ENCODE peak calls at places on chromosomes 2 and 18, in five cellular contexts. W, A, D, N and I are unnamed samples. For H3K4me1, the result is how much of the 10 kb centered on the place peaks cover.

GRCh38 chr2:46706264-46706983 is 209.2 kb downstream of the MCFD2 start:
- DNase-seq in W (peak), A (no peak), D (no peak), N (no peak), I (no peak)

GRCh38 chr2:50385361-50385760 is 646.6 kb downstream of the NRXN1 start:
- DNase-seq in W (no peak), A (no peak), D (no peak), N (no peak), I (no peak)

GRCh38 chr2:211611621-211612020 is 927.0 kb downstream of the ERBB4 start:
- DNase-seq in W (no peak), A (no peak), D (no peak), N (no peak), I (no peak)

GRCh38 chr18:37222383-37223378 is 342.9 kb downstream of the CELF4 start:
- DNase-seq in W (no peak), A (no peak), D (no peak), N (no peak), I (no peak)

GRCh38 chr2:47016172-47016913 is 100.7 kb upstream of the MCFD2 start:
- DNase-seq in W (peak), A (peak), D (peak), N (no peak), I (no peak)

GRCh38 chr2:231207734-231208133 is 9.3 kb downstream of the ARMC9 start:
- DNase-seq in W (no peak), A (no peak), D (no peak), N (no peak), I (no peak)

GRCh38 chr2:219297766-219298456 is 11.3 kb downstream of the PTPRN start:
- DNase-seq in W (no peak), A (peak), D (no peak), N (no peak), I (no peak)

GRCh38 chr2:232568161-232568560 is 17.7 kb downstream of the EIF4E2 start:
- DNase-seq in W (peak), A (peak), D (no peak), N (no peak), I (no peak)

GRCh38 chr2:168995744-168996143 is 35.4 kb downstream of the ABCB11 start:
- DNase-seq in W (no peak), A (no peak), D (no peak), N (no peak), I (no peak)

GRCh38 chr18:76679259-76679658 is 143.1 kb upstream of the ZNF236 start:
- DNase-seq in W (no peak), A (peak), D (peak), N (no peak), I (no peak)

GRCh38 chr2:40273623-40274236 is 178.2 kb downstream of the SLC8A1 start:
- DNase-seq in W (peak), A (no peak), D (no peak), N (no peak), I (no peak)

GRCh38 chr18:3257627-3258120 is 4.3 kb upstream of the MYL12B start:
- DNase-seq in W (no peak), A (no peak), D (no peak), N (no peak), I (no peak)
- H3K4me1 ChIP-seq in W (under half), A (under half), D (under half), N (under half), I (under half)

GRCh38 chr2:194700726-194701125 is 956.3 kb upstream of the SLC39A10 start:
- DNase-seq in W (no peak), A (no peak), D (no peak), N (no peak), I (no peak)

GRCh38 chr2:194705398-194705797 is 951.6 kb upstream of the SLC39A10 start:
- DNase-seq in W (no peak), A (no peak), D (no peak), N (no peak), I (no peak)

GRCh38 chr2:194706179-194706578 is 950.8 kb upstream of the SLC39A10 start:
- DNase-seq in W (no peak), A (no peak), D (no peak), N (no peak), I (no peak)
- H3K14ac ChIP-seq in W (no peak), A (no peak), D (no peak), N (no peak), I (no peak)

GRCh38 chr2:106068415-106068814 is 125.7 kb downstream of the UXS1 start:
- DNase-seq in W (no peak), A (no peak), D (no peak), N (no peak), I (no peak)
- H3K4me1 ChIP-seq in W (under half), A (under half), D (under half), N (under half), I (under half)

DNA sequence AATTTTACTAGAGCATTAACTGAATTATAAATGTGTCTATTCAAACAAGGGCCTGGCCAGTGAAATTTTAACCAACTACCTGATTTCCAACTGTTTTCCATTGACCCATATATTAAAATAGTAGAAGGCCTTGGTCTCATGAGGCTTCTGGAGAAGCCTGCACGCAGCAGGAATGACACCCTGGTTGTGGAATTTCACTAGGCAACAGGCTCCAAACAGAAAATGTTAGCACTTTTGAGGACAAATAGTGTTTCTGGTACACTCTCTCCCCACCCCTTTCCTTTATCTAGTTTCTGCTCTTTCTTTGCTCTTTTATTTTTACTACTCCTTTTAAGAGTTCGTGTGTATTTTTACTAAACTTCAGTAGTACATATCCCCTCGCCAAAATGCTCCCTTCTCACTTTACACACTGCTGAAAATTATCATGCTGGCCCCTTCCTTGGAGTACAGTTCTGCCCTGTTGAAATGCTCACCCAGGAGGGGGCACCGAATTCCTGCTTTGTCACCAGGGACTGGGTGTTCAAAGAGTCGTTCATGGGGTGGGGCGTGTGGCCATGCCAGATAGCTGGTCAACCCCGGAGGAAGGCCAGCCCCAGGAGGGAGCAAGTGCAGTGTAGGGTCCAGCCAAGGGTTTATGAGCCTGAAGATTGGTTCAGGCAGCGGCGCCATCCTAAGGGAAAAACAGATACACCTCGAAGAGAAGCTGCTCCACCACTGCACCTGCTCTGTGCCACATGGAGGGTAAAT is 22.1 kb upstream of the COL6A3 start:
- DNase-seq in W (peak), A (peak), D (no peak), N (no peak), I (no peak)
- H3K14ac ChIP-seq in W (peak), A (peak), D (no peak), N (no peak), I (no peak)

GRCh38 chr2:105932582-105932981 is 187.9 kb downstream of the NCK2 start:
- DNase-seq in W (no peak), A (no peak), D (no peak), N (no peak), I (no peak)
- H3K4me1 ChIP-seq in W (under half), A (under half), D (under half), N (under half), I (under half)

DNA sequence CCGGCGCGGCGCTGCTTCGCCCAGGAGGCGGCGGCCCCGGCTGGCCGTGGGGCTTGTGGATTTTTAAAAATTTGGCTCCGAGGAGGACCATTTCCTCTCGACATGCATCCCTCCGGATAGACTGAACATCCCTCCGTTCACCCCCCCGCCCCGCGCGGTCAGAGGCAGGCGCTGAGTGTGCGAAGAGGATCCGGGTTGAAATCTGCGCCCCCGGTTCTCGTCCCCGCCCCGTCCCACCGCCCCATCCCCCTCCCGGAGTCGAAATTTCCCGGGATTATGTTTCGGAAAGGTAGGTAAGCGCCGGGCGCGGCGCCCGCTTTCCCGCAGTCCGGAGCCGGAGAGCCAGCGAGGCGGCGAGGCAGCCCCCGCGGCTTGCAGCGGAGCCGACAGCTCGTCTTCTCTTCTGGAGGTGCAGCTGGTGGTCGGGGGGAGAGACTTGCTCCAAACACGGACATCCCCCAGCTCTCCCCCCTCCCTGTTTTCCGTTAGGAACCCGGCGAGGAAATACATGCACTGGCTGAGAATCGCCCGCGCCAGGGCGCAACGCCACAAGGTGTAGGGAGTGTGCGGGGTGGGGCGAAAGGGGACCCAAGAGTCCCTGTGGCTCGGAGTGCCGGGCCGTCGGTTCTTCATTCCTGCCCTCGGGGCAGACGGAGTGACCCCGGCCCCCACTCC is at the start of gene PRKCE:
- DNase-seq in W (no peak), A (peak), D (peak), N (no peak), I (peak)
- H3K14ac ChIP-seq in W (peak), A (peak), D (no peak), N (peak), I (no peak)

GRCh38 chr18:6747646-6748045 is 18.1 kb downstream of the ARHGAP28 start:
- DNase-seq in W (peak), A (peak), D (no peak), N (no peak), I (no peak)
- H3K4me1 ChIP-seq in W (under half), A (under half), D (under half), N (under half), I (under half)

DNA sequence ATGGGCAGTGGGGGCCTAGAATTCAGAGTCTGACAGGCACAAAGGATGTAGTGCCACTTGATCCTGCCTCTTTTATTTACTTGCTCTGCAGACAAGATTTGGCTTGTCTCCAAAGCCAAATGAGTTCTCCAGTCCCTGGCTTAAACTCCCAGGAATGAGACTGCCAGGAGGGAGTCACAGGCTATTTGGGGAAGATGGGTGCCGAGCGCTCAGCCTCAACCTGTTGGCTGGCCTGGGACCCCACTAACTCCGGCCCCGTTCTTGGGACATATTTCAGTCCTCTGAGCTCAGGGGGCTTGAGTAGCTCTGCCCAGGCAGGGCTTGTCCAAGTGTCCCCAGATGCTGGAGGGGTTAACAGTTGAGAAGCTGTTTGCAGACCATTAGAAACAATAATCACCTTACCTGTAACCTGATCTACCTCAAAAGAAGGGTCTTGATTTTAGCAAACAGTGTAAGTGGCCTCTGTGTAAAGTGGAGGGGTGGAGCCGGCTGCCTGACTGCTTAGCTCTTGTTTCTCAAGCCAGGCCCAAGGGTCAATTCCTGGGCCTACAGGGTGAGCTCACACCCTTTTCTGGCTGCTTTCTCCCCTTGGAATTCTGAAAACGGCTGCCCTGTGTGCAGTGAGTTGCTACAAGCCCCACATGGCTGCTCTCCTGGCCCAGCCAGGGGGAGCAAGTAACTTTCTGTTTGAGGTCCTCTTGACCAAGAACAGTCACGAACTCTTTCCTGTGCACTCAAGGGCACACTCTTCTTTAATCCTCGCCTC is 27.1 kb upstream of the FZD5 start:
- DNase-seq in W (peak), A (no peak), D (peak), N (no peak), I (peak)
- H3K14ac ChIP-seq in W (no peak), A (no peak), D (peak), N (no peak), I (no peak)

DNA sequence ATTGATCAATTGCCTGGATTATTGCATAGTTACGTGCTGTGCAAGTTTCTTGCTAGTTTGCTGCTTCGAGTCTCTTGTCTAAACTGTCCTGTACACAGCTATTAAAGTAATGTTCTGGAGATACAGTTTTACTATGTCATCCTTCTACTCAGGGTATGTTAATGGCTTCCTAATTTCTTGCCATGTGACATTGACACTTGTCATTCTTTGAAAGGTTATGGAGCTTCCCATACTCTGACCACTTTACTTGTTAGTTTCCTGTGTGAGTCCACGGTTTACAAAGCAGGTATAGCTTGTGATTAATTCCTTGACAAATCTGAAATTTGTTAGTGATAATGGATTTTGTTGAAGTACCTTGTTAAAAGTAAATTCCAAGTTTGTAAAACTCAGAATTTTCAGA is 80.5 kb downstream of the PHLPP1 start:
- DNase-seq in W (no peak), A (no peak), D (no peak), N (no peak), I (no peak)
- H3K4me1 ChIP-seq in W (under half), A (under half), D (under half), N (under half), I (under half)